ENCODE peak calls at places on chromosomes 12 and 14, in four cellular contexts. Z is HepG2, C is K562, H is HCT116. G is an unnamed sample.

GRCh38 chr12:99767809-99768208 is 120.3 kb downstream of the GARIN6 start:
- DNase-seq in C (no peak), H (peak), Z (no peak), G (no peak)

GRCh38 chr12:102406033-102406584 is 74.3 kb downstream of the IGF1 start:
- DNase-seq in H (no peak), C (peak), Z (no peak), G (no peak)

GRCh38 chr12:13288937-13289643 is 92.6 kb downstream of the EMP1 start:
- DNase-seq in C (no peak), Z (no peak), H (no peak), G (no peak)

GRCh38 chr12:49279706-49280159 is 14.9 kb downstream of the TUBA1C start:
- DNase-seq in H (no peak), Z (peak), C (no peak), G (no peak)

GRCh38 chr14:103056322-103057027 is 874 bp downstream of the CDC42BPB start:
- DNase-seq in Z (no peak), C (peak), H (no peak), G (no peak)

GRCh38 chr14:23708343-23708742 is 72.2 kb downstream of the DHRS2 start:
- DNase-seq in H (no peak), C (no peak), Z (no peak), G (no peak)

GRCh38 chr14:75636100-75636692 is 24.5 kb downstream of the ERG28 start:
- DNase-seq in C (no peak), H (no peak), Z (no peak), G (no peak)

GRCh38 chr14:91195881-91196280 is 48.6 kb downstream of the GPR68 start:
- DNase-seq in Z (no peak), H (no peak), C (no peak), G (no peak)

DNA sequence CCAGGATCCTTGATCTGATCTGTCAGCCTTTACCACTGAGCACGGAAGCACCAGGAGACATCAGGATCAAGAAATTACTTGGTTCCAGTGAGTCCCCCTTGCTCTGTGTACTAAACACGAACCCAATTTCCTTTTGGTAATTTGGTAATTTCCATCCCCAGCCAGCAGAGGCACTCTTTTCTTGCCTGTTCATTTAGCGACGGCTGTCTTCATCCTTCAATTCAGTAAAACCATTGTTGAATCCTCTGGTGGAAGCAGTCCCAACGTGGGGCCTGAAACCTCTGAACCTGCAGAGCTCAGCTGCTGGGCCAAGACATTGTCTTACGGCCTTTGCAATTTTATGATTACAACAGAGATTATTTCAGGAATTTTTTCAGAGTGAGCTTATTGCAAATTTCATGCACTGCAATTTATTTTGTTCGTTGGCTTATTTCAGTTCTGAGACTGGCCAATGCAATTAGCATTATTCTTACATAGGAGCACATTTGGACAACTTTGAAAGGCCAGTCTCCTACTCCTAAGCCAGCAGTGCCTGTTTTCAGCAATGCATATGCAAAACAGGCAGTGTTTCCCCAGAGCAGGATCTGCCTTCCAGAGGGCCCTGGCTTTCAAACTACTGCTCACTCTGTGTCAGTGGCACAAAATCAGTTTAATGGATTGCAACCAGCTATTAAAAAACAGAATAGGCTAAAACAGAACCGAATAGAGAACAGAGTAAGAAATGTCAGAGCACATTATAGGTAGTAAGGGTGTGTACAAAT is 372.9 kb upstream of the TMEM132C start:
- DNase-seq in H (no peak), Z (no peak), C (no peak), G (no peak)
- TF ChIP-seq TCF7L2 in H (no peak), Z (no peak), C (no peak), G (no peak)

DNA sequence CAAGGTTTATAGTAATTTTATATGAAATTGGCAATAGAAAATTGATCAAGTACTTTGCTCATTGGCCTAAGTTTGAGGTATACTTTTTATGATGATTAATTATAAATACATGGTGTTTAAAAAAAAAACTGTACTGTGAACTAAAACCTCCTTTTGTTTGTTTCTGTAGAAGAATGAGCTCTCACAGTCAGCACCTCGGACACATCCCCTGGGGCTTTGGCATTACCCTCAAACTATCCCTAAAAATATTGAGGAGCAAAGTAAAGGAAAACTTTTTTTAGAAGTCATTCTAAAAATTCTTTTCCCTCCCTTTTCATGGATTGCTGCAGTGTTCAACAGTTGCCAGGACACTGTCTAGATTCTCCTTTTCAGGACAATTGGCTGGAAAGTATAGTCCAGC is 183.6 kb downstream of the FBXL14 start:
- DNase-seq in Z (no peak), C (no peak), H (no peak), G (no peak)
- TF ChIP-seq REST in Z (no peak), C (no peak), H (no peak), G (no peak)

GRCh38 chr14:77099425-77100167 is 1.5 kb downstream of the CIPC start:
- DNase-seq in C (peak), Z (no peak), H (no peak), G (no peak)

GRCh38 chr14:77097006-77097688 is 911 bp upstream of the CIPC start:
- DNase-seq in H (no peak), C (no peak), Z (peak), G (no peak)

GRCh38 chr14:77098470-77099353 is 654 bp downstream of the CIPC start:
- DNase-seq in H (no peak), C (peak), Z (no peak), G (no peak)

GRCh38 chr14:77100961-77101360 is 2.9 kb downstream of the CIPC start:
- DNase-seq in H (no peak), C (no peak), Z (no peak), G (no peak)

DNA sequence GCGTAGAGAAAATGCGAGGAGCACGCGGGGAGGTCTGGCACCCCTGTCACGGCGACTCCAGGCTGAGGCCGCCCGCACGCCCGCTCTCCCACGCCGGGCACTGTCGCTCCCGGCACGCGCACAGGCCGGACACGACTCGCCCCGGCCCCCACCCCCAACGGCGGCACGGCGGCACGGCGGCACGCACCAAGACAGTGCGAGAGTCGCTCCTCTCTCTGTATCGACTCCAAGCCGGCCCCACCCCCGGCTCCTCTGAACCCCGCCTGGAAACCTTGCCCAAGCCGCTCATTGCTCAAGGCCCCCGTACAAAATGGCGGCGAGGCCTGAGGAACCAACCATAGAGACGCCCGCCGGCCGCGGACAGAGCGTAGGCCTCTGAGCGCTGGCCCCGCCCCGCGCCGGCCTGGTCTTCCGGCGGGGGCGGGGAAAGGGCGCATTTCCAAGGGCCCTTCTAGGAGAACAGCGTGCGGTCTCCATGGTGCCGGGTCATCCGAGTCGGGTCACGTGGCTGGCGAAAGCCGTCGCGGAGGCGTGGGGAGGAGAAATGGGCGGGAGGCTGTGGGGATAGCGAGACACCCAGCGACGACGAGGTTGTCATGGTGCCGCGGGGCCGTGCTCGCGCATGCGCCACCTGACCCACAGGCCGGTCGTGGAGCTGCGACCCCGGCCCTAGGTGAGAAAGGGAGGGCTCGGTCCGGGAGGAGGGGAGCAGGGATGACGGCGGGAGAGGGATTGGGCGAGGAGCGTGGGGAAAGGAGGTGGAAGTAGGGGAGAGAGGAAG is at the start of gene CIPC:
- DNase-seq in Z (peak), C (peak), H (peak), G (peak)
- TF ChIP-seq CTCF in Z (peak), C (no peak), H (no peak), G (no peak)

DNA sequence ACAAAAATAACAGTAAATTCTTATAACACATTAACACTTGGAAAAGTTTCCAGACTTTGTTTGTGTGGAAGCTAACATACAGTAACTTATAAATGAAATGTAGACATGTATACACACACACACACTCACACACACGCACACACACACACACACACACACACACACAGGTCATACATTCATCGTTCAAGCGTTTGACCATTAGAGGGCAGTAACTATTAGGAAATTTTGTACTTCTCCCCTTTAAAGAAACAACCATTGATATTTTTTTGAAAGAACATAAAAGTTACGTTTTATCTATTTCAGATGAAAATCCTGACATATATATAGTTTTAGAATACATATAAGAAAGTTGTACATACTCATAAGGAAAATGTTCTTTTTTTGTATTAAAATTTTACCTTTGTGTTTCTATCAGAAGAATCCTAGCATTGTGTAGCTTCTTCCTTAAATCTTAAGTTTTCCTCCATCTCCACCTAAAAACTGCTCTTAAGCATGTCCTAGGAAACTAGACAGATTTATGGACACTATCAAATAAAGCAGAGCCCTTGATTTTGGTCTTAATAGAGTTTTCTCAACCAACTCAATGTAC is 29.0 kb downstream of the PTPRQ start:
- DNase-seq in C (no peak), H (peak), Z (peak), G (peak)
- TF ChIP-seq TCF7L2 in C (no peak), H (no peak), Z (no peak), G (no peak)

DNA sequence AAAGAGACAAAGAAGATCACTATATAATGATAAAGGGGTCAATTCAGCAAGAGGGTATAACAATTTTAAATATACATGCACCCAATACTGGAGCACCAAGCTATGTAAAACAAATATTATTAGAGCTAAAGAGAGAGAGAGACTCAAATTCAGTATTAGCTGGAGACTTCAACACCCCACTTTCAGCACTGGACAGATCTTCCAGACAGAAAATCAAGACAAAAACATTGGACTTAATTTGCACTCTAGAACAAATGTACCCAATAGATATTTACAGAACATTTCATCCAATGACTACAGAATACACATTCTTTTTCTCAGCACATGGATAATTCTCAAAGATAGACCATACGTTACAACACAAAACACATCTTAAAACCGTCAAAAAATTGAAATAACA is 81.0 kb downstream of the KLHL28 start:
- DNase-seq in Z (no peak), H (no peak), C (no peak), G (no peak)
- TF ChIP-seq REST in Z (no peak), H (peak), C (no peak), G (no peak)

GRCh38 chr12:98227162-98227561 is 288.2 kb upstream of the TMPO start:
- DNase-seq in Z (peak), C (peak), H (peak), G (no peak)
- TF ChIP-seq CTCF in Z (peak), C (peak), H (peak), G (peak)

DNA sequence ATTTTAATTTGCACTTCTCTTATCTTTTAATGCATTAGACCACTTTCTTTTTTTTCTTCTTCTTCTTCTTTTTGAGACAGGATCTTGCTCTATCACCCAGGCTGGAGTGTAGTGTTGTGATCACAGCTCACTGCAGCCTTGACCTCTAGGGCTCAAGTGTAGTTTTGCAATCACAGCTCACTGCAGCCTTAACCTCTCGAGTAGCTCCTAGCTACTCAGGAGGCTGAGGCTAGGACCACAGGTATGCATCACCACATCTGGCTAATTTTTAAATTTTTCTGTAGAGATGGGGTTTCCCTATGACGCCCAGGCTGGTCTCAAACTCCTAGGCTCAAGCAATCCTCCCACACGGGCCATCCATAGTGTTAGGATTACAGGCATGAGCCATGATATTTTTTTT is 12.7 kb downstream of the TMED8 start:
- DNase-seq in Z (no peak), H (no peak), C (no peak), G (no peak)
- TF ChIP-seq TCF7L2 in Z (no peak), H (no peak), C (no peak), G (no peak)